ENCODE peak calls at places on chromosomes 3 and 15, in ten cellular contexts. One of them, this sample, is unnamed.
A peak's percentile ranks its signal among the peaks of the same experiment; 100 is the strongest.

GRCh38 chr3:70726966-70727365 is 414.5 kb upstream of the MDFIC2 start:
- DNase-seq in cardiac fibroblast: no peak
- DNase-seq in NCI-H2081: no peak
- DNase-seq in astrocyte of the spinal cord: peak; percentile 74
- DNase-seq in C1 segment of cervical spinal cord: no peak
- DNase-seq in M059J: peak; percentile 75
- DNase-seq in NCI-H1417: no peak
- DNase-seq in EH: peak; percentile 72
- DNase-seq in Right ventricle myocardium inferior: no peak
- DNase-seq in activated CD4-positive, alpha-beta T cell treated with anti-CD3 and anti-CD28 coated beads, Interleukin-2, amount 10 ng/mL, durations not matched to agents 7 days and 5 days: no peak
- DNase-seq in this sample: no peak

GRCh38 chr3:128714887-128715496 is 11.0 kb upstream of the RAB7A start:
- DNase-seq in cardiac fibroblast: no peak
- DNase-seq in NCI-H2081: no peak
- DNase-seq in astrocyte of the spinal cord: no peak
- DNase-seq in C1 segment of cervical spinal cord: no peak
- DNase-seq in M059J: no peak
- DNase-seq in NCI-H1417: no peak
- DNase-seq in EH: no peak
- DNase-seq in Right ventricle myocardium inferior: no peak
- DNase-seq in activated CD4-positive, alpha-beta T cell treated with anti-CD3 and anti-CD28 coated beads, Interleukin-2, amount 10 ng/mL, durations not matched to agents 7 days and 5 days: peak; percentile 48
- DNase-seq in this sample: no peak

GRCh38 chr3:158773166-158773565 is 28.7 kb upstream of the MFSD1 start:
- DNase-seq in cardiac fibroblast: no peak
- DNase-seq in NCI-H2081: no peak
- DNase-seq in astrocyte of the spinal cord: no peak
- DNase-seq in C1 segment of cervical spinal cord: no peak
- DNase-seq in M059J: no peak
- DNase-seq in NCI-H1417: no peak
- DNase-seq in EH: no peak
- DNase-seq in Right ventricle myocardium inferior: no peak
- DNase-seq in activated CD4-positive, alpha-beta T cell treated with anti-CD3 and anti-CD28 coated beads, Interleukin-2, amount 10 ng/mL, durations not matched to agents 7 days and 5 days: no peak
- DNase-seq in this sample: no peak

GRCh38 chr3:88986834-88987233 is 120.6 kb upstream of the EPHA3 start:
- DNase-seq in cardiac fibroblast: peak; percentile 7
- DNase-seq in NCI-H2081: no peak
- DNase-seq in astrocyte of the spinal cord: peak; percentile 67
- DNase-seq in C1 segment of cervical spinal cord: no peak
- DNase-seq in M059J: peak; percentile 64
- DNase-seq in NCI-H1417: no peak
- DNase-seq in EH: peak; percentile 91
- DNase-seq in Right ventricle myocardium inferior: no peak
- DNase-seq in activated CD4-positive, alpha-beta T cell treated with anti-CD3 and anti-CD28 coated beads, Interleukin-2, amount 10 ng/mL, durations not matched to agents 7 days and 5 days: no peak
- DNase-seq in this sample: no peak

GRCh38 chr3:58183891-58184290 is 26.9 kb downstream of the DNASE1L3 start:
- DNase-seq in cardiac fibroblast: no peak
- DNase-seq in NCI-H2081: no peak
- DNase-seq in astrocyte of the spinal cord: no peak
- DNase-seq in C1 segment of cervical spinal cord: no peak
- DNase-seq in M059J: no peak
- DNase-seq in NCI-H1417: no peak
- DNase-seq in EH: no peak
- DNase-seq in Right ventricle myocardium inferior: no peak
- DNase-seq in activated CD4-positive, alpha-beta T cell treated with anti-CD3 and anti-CD28 coated beads, Interleukin-2, amount 10 ng/mL, durations not matched to agents 7 days and 5 days: no peak
- DNase-seq in this sample: no peak

GRCh38 chr3:53005854-53006513 is 39.9 kb downstream of the SFMBT1 start:
- DNase-seq in cardiac fibroblast: no peak
- DNase-seq in NCI-H2081: no peak
- DNase-seq in astrocyte of the spinal cord: no peak
- DNase-seq in C1 segment of cervical spinal cord: no peak
- DNase-seq in M059J: no peak
- DNase-seq in NCI-H1417: no peak
- DNase-seq in EH: no peak
- DNase-seq in Right ventricle myocardium inferior: no peak
- DNase-seq in activated CD4-positive, alpha-beta T cell treated with anti-CD3 and anti-CD28 coated beads, Interleukin-2, amount 10 ng/mL, durations not matched to agents 7 days and 5 days: no peak
- DNase-seq in this sample: no peak

GRCh38 chr15:90030376-90030775 is 29.3 kb downstream of the ZNF710 start:
- DNase-seq in cardiac fibroblast: no peak
- DNase-seq in NCI-H2081: no peak
- DNase-seq in astrocyte of the spinal cord: no peak
- DNase-seq in C1 segment of cervical spinal cord: no peak
- DNase-seq in M059J: no peak
- DNase-seq in NCI-H1417: no peak
- DNase-seq in EH: no peak
- DNase-seq in Right ventricle myocardium inferior: no peak
- DNase-seq in activated CD4-positive, alpha-beta T cell treated with anti-CD3 and anti-CD28 coated beads, Interleukin-2, amount 10 ng/mL, durations not matched to agents 7 days and 5 days: no peak
- DNase-seq in this sample: peak; percentile 67

GRCh38 chr3:88150371-88150770 is 612 bp downstream of the C3orf38 start:
- DNase-seq in cardiac fibroblast: peak; percentile 26
- DNase-seq in NCI-H2081: no peak
- DNase-seq in astrocyte of the spinal cord: no peak
- DNase-seq in C1 segment of cervical spinal cord: no peak
- DNase-seq in M059J: no peak
- DNase-seq in NCI-H1417: no peak
- DNase-seq in EH: no peak
- DNase-seq in Right ventricle myocardium inferior: no peak
- DNase-seq in activated CD4-positive, alpha-beta T cell treated with anti-CD3 and anti-CD28 coated beads, Interleukin-2, amount 10 ng/mL, durations not matched to agents 7 days and 5 days: peak; percentile 51
- DNase-seq in this sample: no peak

GRCh38 chr3:103813955-103814354 is 1379.1 kb downstream of the ZPLD1 start:
- DNase-seq in cardiac fibroblast: no peak
- DNase-seq in NCI-H2081: peak; percentile 74
- DNase-seq in astrocyte of the spinal cord: no peak
- DNase-seq in C1 segment of cervical spinal cord: no peak
- DNase-seq in M059J: no peak
- DNase-seq in NCI-H1417: no peak
- DNase-seq in EH: no peak
- DNase-seq in Right ventricle myocardium inferior: no peak
- DNase-seq in activated CD4-positive, alpha-beta T cell treated with anti-CD3 and anti-CD28 coated beads, Interleukin-2, amount 10 ng/mL, durations not matched to agents 7 days and 5 days: no peak
- DNase-seq in this sample: no peak

GRCh38 chr3:191775451-191776233 is 314.7 kb downstream of the PYDC2 start:
- DNase-seq in cardiac fibroblast: no peak
- DNase-seq in NCI-H2081: no peak
- DNase-seq in astrocyte of the spinal cord: peak; percentile 74
- DNase-seq in C1 segment of cervical spinal cord: no peak
- DNase-seq in M059J: peak; percentile 96
- DNase-seq in NCI-H1417: no peak
- DNase-seq in EH: peak; percentile 44
- DNase-seq in Right ventricle myocardium inferior: no peak
- DNase-seq in activated CD4-positive, alpha-beta T cell treated with anti-CD3 and anti-CD28 coated beads, Interleukin-2, amount 10 ng/mL, durations not matched to agents 7 days and 5 days: no peak
- DNase-seq in this sample: no peak

GRCh38 chr3:101926594-101927105 is 77.3 kb downstream of the NFKBIZ start:
- DNase-seq in cardiac fibroblast: peak; percentile 51
- DNase-seq in NCI-H2081: peak; percentile 39
- DNase-seq in astrocyte of the spinal cord: peak; percentile 61
- DNase-seq in C1 segment of cervical spinal cord: no peak
- DNase-seq in M059J: peak; percentile 76
- DNase-seq in NCI-H1417: no peak
- DNase-seq in EH: peak; percentile 80
- DNase-seq in Right ventricle myocardium inferior: no peak
- DNase-seq in activated CD4-positive, alpha-beta T cell treated with anti-CD3 and anti-CD28 coated beads, Interleukin-2, amount 10 ng/mL, durations not matched to agents 7 days and 5 days: no peak
- DNase-seq in this sample: no peak

GRCh38 chr3:133136114-133137041 is 98.2 kb downstream of the TMEM108 start:
- DNase-seq in cardiac fibroblast: no peak
- DNase-seq in NCI-H2081: peak; percentile 72
- DNase-seq in astrocyte of the spinal cord: peak; percentile 52
- DNase-seq in C1 segment of cervical spinal cord: no peak
- DNase-seq in M059J: peak; percentile 55
- DNase-seq in NCI-H1417: peak; percentile 56
- DNase-seq in EH: no peak
- DNase-seq in Right ventricle myocardium inferior: no peak
- DNase-seq in activated CD4-positive, alpha-beta T cell treated with anti-CD3 and anti-CD28 coated beads, Interleukin-2, amount 10 ng/mL, durations not matched to agents 7 days and 5 days: no peak
- DNase-seq in this sample: no peak

GRCh38 chr15:65431731-65432130 is 9.0 kb upstream of the IGDCC4 start:
- DNase-seq in cardiac fibroblast: no peak
- DNase-seq in NCI-H2081: no peak
- DNase-seq in astrocyte of the spinal cord: no peak
- DNase-seq in C1 segment of cervical spinal cord: no peak
- DNase-seq in M059J: no peak
- DNase-seq in NCI-H1417: no peak
- DNase-seq in EH: no peak
- DNase-seq in Right ventricle myocardium inferior: no peak
- DNase-seq in activated CD4-positive, alpha-beta T cell treated with anti-CD3 and anti-CD28 coated beads, Interleukin-2, amount 10 ng/mL, durations not matched to agents 7 days and 5 days: no peak
- DNase-seq in this sample: no peak

GRCh38 chr3:143951351-143951971 is 20.2 kb upstream of the DIPK2A start:
- DNase-seq in cardiac fibroblast: peak; percentile 70
- DNase-seq in NCI-H2081: peak; percentile 52
- DNase-seq in astrocyte of the spinal cord: peak; percentile 52
- DNase-seq in C1 segment of cervical spinal cord: peak; percentile 9
- DNase-seq in M059J: peak; percentile 41
- DNase-seq in NCI-H1417: peak; percentile 8
- DNase-seq in EH: peak; percentile 35
- DNase-seq in Right ventricle myocardium inferior: no peak
- DNase-seq in activated CD4-positive, alpha-beta T cell treated with anti-CD3 and anti-CD28 coated beads, Interleukin-2, amount 10 ng/mL, durations not matched to agents 7 days and 5 days: peak; percentile 46
- DNase-seq in this sample: no peak

GRCh38 chr3:161500057-161500836 is 3.6 kb downstream of the OTOL1 start:
- DNase-seq in cardiac fibroblast: no peak
- DNase-seq in NCI-H2081: no peak
- DNase-seq in astrocyte of the spinal cord: no peak
- DNase-seq in C1 segment of cervical spinal cord: no peak
- DNase-seq in M059J: no peak
- DNase-seq in NCI-H1417: no peak
- DNase-seq in EH: no peak
- DNase-seq in Right ventricle myocardium inferior: no peak
- DNase-seq in activated CD4-positive, alpha-beta T cell treated with anti-CD3 and anti-CD28 coated beads, Interleukin-2, amount 10 ng/mL, durations not matched to agents 7 days and 5 days: no peak
- DNase-seq in this sample: no peak

GRCh38 chr15:94670436-94671034 is 439.2 kb downstream of the MCTP2 start:
- DNase-seq in cardiac fibroblast: peak; percentile 59
- DNase-seq in NCI-H2081: peak; percentile 72
- DNase-seq in astrocyte of the spinal cord: peak; percentile 64
- DNase-seq in C1 segment of cervical spinal cord: no peak
- DNase-seq in M059J: peak; percentile 32
- DNase-seq in NCI-H1417: peak; percentile 24
- DNase-seq in EH: peak; percentile 44
- DNase-seq in Right ventricle myocardium inferior: no peak
- DNase-seq in activated CD4-positive, alpha-beta T cell treated with anti-CD3 and anti-CD28 coated beads, Interleukin-2, amount 10 ng/mL, durations not matched to agents 7 days and 5 days: no peak
- DNase-seq in this sample: no peak

GRCh38 chr15:70286110-70286806 is 188.5 kb upstream of the TLE3 start:
- DNase-seq in cardiac fibroblast: no peak
- DNase-seq in NCI-H2081: no peak
- DNase-seq in astrocyte of the spinal cord: no peak
- DNase-seq in C1 segment of cervical spinal cord: no peak
- DNase-seq in M059J: no peak
- DNase-seq in NCI-H1417: peak; percentile 90
- DNase-seq in EH: no peak
- DNase-seq in Right ventricle myocardium inferior: no peak
- DNase-seq in activated CD4-positive, alpha-beta T cell treated with anti-CD3 and anti-CD28 coated beads, Interleukin-2, amount 10 ng/mL, durations not matched to agents 7 days and 5 days: no peak
- DNase-seq in this sample: no peak

GRCh38 chr15:95894407-95894956 is 436.0 kb upstream of the NR2F2 start:
- DNase-seq in cardiac fibroblast: peak; percentile 13
- DNase-seq in NCI-H2081: no peak
- DNase-seq in astrocyte of the spinal cord: no peak
- DNase-seq in C1 segment of cervical spinal cord: no peak
- DNase-seq in M059J: no peak
- DNase-seq in NCI-H1417: peak; percentile 4
- DNase-seq in EH: no peak
- DNase-seq in Right ventricle myocardium inferior: no peak
- DNase-seq in activated CD4-positive, alpha-beta T cell treated with anti-CD3 and anti-CD28 coated beads, Interleukin-2, amount 10 ng/mL, durations not matched to agents 7 days and 5 days: no peak
- DNase-seq in this sample: no peak

GRCh38 chr3:142279965-142280590 is 54.7 kb upstream of the GK5 start:
- DNase-seq in cardiac fibroblast: peak; percentile 92
- DNase-seq in NCI-H2081: peak; percentile 85
- DNase-seq in astrocyte of the spinal cord: peak; percentile 74
- DNase-seq in C1 segment of cervical spinal cord: peak; percentile 52
- DNase-seq in M059J: peak; percentile 84
- DNase-seq in NCI-H1417: peak; percentile 71
- DNase-seq in EH: peak; percentile 83
- DNase-seq in Right ventricle myocardium inferior: no peak
- DNase-seq in activated CD4-positive, alpha-beta T cell treated with anti-CD3 and anti-CD28 coated beads, Interleukin-2, amount 10 ng/mL, durations not matched to agents 7 days and 5 days: peak; percentile 64
- DNase-seq in this sample: no peak

GRCh38 chr15:84023636-84024035 is 211.9 kb upstream of the GOLGA6L4 start:
- DNase-seq in cardiac fibroblast: peak; percentile 58
- DNase-seq in NCI-H2081: no peak
- DNase-seq in astrocyte of the spinal cord: no peak
- DNase-seq in C1 segment of cervical spinal cord: no peak
- DNase-seq in M059J: peak; percentile 18
- DNase-seq in NCI-H1417: peak; percentile 8
- DNase-seq in EH: peak; percentile 9
- DNase-seq in Right ventricle myocardium inferior: no peak
- DNase-seq in activated CD4-positive, alpha-beta T cell treated with anti-CD3 and anti-CD28 coated beads, Interleukin-2, amount 10 ng/mL, durations not matched to agents 7 days and 5 days: peak; percentile 25
- DNase-seq in this sample: no peak

GRCh38 chr15:90774731-90775521 is 57.8 kb downstream of the BLM start:
- DNase-seq in cardiac fibroblast: no peak
- DNase-seq in NCI-H2081: no peak
- DNase-seq in astrocyte of the spinal cord: peak; percentile 59
- DNase-seq in C1 segment of cervical spinal cord: no peak
- DNase-seq in M059J: peak; percentile 92
- DNase-seq in NCI-H1417: no peak
- DNase-seq in EH: peak; percentile 86
- DNase-seq in Right ventricle myocardium inferior: no peak
- DNase-seq in activated CD4-positive, alpha-beta T cell treated with anti-CD3 and anti-CD28 coated beads, Interleukin-2, amount 10 ng/mL, durations not matched to agents 7 days and 5 days: no peak
- DNase-seq in this sample: no peak

GRCh38 chr15:56919708-56920637 is 1.5 kb downstream of the TCF12 start:
- DNase-seq in cardiac fibroblast: peak; percentile 36
- DNase-seq in NCI-H2081: peak; percentile 40
- DNase-seq in astrocyte of the spinal cord: peak; percentile 59
- DNase-seq in C1 segment of cervical spinal cord: peak; percentile 52
- DNase-seq in M059J: peak; percentile 54
- DNase-seq in NCI-H1417: peak; percentile 20
- DNase-seq in EH: peak; percentile 50
- DNase-seq in Right ventricle myocardium inferior: no peak
- DNase-seq in activated CD4-positive, alpha-beta T cell treated with anti-CD3 and anti-CD28 coated beads, Interleukin-2, amount 10 ng/mL, durations not matched to agents 7 days and 5 days: peak; percentile 14
- DNase-seq in this sample: no peak

GRCh38 chr3:123586131-123586530 is 1.3 kb upstream of the HACD2 start:
- DNase-seq in cardiac fibroblast: peak; percentile 56
- DNase-seq in NCI-H2081: peak; percentile 98
- DNase-seq in astrocyte of the spinal cord: peak; percentile 63
- DNase-seq in C1 segment of cervical spinal cord: no peak
- DNase-seq in M059J: peak; percentile 78
- DNase-seq in NCI-H1417: peak; percentile 51
- DNase-seq in EH: peak; percentile 65
- DNase-seq in Right ventricle myocardium inferior: no peak
- DNase-seq in activated CD4-positive, alpha-beta T cell treated with anti-CD3 and anti-CD28 coated beads, Interleukin-2, amount 10 ng/mL, durations not matched to agents 7 days and 5 days: peak; percentile 41
- DNase-seq in this sample: no peak

GRCh38 chr15:55958349-55958748 is 35.1 kb downstream of the NEDD4 start:
- DNase-seq in cardiac fibroblast: no peak
- DNase-seq in NCI-H2081: no peak
- DNase-seq in astrocyte of the spinal cord: no peak
- DNase-seq in C1 segment of cervical spinal cord: no peak
- DNase-seq in M059J: no peak
- DNase-seq in NCI-H1417: no peak
- DNase-seq in EH: no peak
- DNase-seq in Right ventricle myocardium inferior: no peak
- DNase-seq in activated CD4-positive, alpha-beta T cell treated with anti-CD3 and anti-CD28 coated beads, Interleukin-2, amount 10 ng/mL, durations not matched to agents 7 days and 5 days: no peak
- DNase-seq in this sample: no peak

GRCh38 chr15:92071030-92071644 is 217.6 kb downstream of the SLCO3A1 start:
- DNase-seq in cardiac fibroblast: no peak
- DNase-seq in NCI-H2081: no peak
- DNase-seq in astrocyte of the spinal cord: no peak
- DNase-seq in C1 segment of cervical spinal cord: no peak
- DNase-seq in M059J: no peak
- DNase-seq in NCI-H1417: no peak
- DNase-seq in EH: no peak
- DNase-seq in Right ventricle myocardium inferior: no peak
- DNase-seq in activated CD4-positive, alpha-beta T cell treated with anti-CD3 and anti-CD28 coated beads, Interleukin-2, amount 10 ng/mL, durations not matched to agents 7 days and 5 days: no peak
- DNase-seq in this sample: peak; percentile 73

GRCh38 chr3:16301490-16301889 is 36.5 kb downstream of the OXNAD1 start:
- DNase-seq in cardiac fibroblast: no peak
- DNase-seq in NCI-H2081: no peak
- DNase-seq in astrocyte of the spinal cord: no peak
- DNase-seq in C1 segment of cervical spinal cord: no peak
- DNase-seq in M059J: no peak
- DNase-seq in NCI-H1417: peak; percentile 56
- DNase-seq in EH: no peak
- DNase-seq in Right ventricle myocardium inferior: no peak
- DNase-seq in activated CD4-positive, alpha-beta T cell treated with anti-CD3 and anti-CD28 coated beads, Interleukin-2, amount 10 ng/mL, durations not matched to agents 7 days and 5 days: peak; percentile 51
- DNase-seq in this sample: no peak

GRCh38 chr15:42091753-42092665 is 2.4 kb downstream of the PLA2G4D start:
- DNase-seq in cardiac fibroblast: no peak
- DNase-seq in NCI-H2081: no peak
- DNase-seq in astrocyte of the spinal cord: no peak
- DNase-seq in C1 segment of cervical spinal cord: no peak
- DNase-seq in M059J: peak; percentile 88
- DNase-seq in NCI-H1417: no peak
- DNase-seq in EH: peak; percentile 73
- DNase-seq in Right ventricle myocardium inferior: no peak
- DNase-seq in activated CD4-positive, alpha-beta T cell treated with anti-CD3 and anti-CD28 coated beads, Interleukin-2, amount 10 ng/mL, durations not matched to agents 7 days and 5 days: no peak
- DNase-seq in this sample: no peak

GRCh38 chr3:184231671-184232070 is 2.3 kb downstream of the VWA5B2 start:
- DNase-seq in cardiac fibroblast: no peak
- DNase-seq in NCI-H2081: peak; percentile 35
- DNase-seq in astrocyte of the spinal cord: peak; percentile 3
- DNase-seq in C1 segment of cervical spinal cord: no peak
- DNase-seq in M059J: no peak
- DNase-seq in NCI-H1417: no peak
- DNase-seq in EH: no peak
- DNase-seq in Right ventricle myocardium inferior: no peak
- DNase-seq in activated CD4-positive, alpha-beta T cell treated with anti-CD3 and anti-CD28 coated beads, Interleukin-2, amount 10 ng/mL, durations not matched to agents 7 days and 5 days: no peak
- DNase-seq in this sample: no peak